ENCODE peak calls at places on chromosomes 7 and 10, in seven cellular contexts. F, Q, O, U, Y, E and Z are unnamed samples.

GRCh38 chr7:137476937-137477336 is 133.4 kb upstream of the PTN start:
- DNase-seq in F (no peak), Q (no peak), O (no peak), U (no peak), Y (no peak), E (no peak), Z (no peak)

GRCh38 chr10:44650576-44651394 is 260.4 kb upstream of the TMEM72 start:
- DNase-seq in F (no peak), Q (no peak), O (no peak), U (no peak), Y (no peak), E (peak), Z (no peak)

GRCh38 chr10:18005781-18006456 is 54.2 kb downstream of the SLC39A12 start:
- DNase-seq in F (no peak), Q (no peak), O (no peak), U (peak), Y (no peak), E (no peak), Z (no peak)

GRCh38 chr10:44874176-44874575 is 37.0 kb upstream of the TMEM72 start:
- DNase-seq in F (no peak), Q (peak), O (no peak), U (no peak), Y (no peak), E (no peak), Z (no peak)

GRCh38 chr10:90857635-90858488 is at the start of gene HTR7:
- DNase-seq in F (peak), Q (peak), O (peak), U (peak), Y (peak), E (peak), Z (peak)

GRCh38 chr10:110872984-110873569 is 1.3 kb downstream of the PDCD4 start:
- DNase-seq in F (no peak), Q (no peak), O (no peak), U (no peak), Y (no peak), E (no peak), Z (no peak)

GRCh38 chr10:7027913-7028808 is 382.7 kb downstream of the SFMBT2 start:
- DNase-seq in F (no peak), Q (no peak), O (no peak), U (peak), Y (no peak), E (no peak), Z (no peak)

GRCh38 chr10:114998993-114999392 is 61.0 kb downstream of the TRUB1 start:
- DNase-seq in F (no peak), Q (no peak), O (no peak), U (no peak), Y (no peak), E (no peak), Z (no peak)

GRCh38 chr10:118980135-118980865 is 49.2 kb upstream of the NANOS1 start:
- DNase-seq in F (no peak), Q (no peak), O (no peak), U (no peak), Y (no peak), E (no peak), Z (no peak)

GRCh38 chr7:137847418-137848050 is 760 bp upstream of the DGKI start:
- DNase-seq in F (peak), Q (no peak), O (no peak), U (no peak), Y (no peak), E (no peak), Z (no peak)

GRCh38 chr7:155814569-155815276 is 2.5 kb upstream of the SHH start:
- DNase-seq in F (no peak), Q (no peak), O (no peak), U (no peak), Y (no peak), E (no peak), Z (no peak)

GRCh38 chr7:154880512-154880911 is 122.4 kb downstream of the PAXIP1 start:
- DNase-seq in F (peak), Q (no peak), O (no peak), U (no peak), Y (no peak), E (no peak), Z (no peak)

GRCh38 chr7:9955138-9955537 is 1018.5 kb upstream of the PHF14 start:
- DNase-seq in F (no peak), Q (no peak), O (no peak), U (no peak), Y (no peak), E (no peak), Z (no peak)

GRCh38 chr7:22561895-22562593 is 62.1 kb upstream of the STEAP1B start:
- DNase-seq in F (no peak), Q (no peak), O (no peak), U (peak), Y (no peak), E (no peak), Z (no peak)

GRCh38 chr7:111083423-111083822 is 7.5 kb upstream of the LRRN3 start:
- DNase-seq in F (no peak), Q (no peak), O (peak), U (peak), Y (no peak), E (no peak), Z (no peak)

GRCh38 chr10:48614481-48615383 is 9.9 kb upstream of the ARHGAP22 start:
- DNase-seq in F (no peak), Q (no peak), O (no peak), U (peak), Y (no peak), E (no peak), Z (no peak)

GRCh38 chr10:69870591-69870990 is 68.9 kb downstream of the COL13A1 start:
- DNase-seq in F (no peak), Q (no peak), O (no peak), U (no peak), Y (no peak), E (no peak), Z (no peak)

GRCh38 chr10:128113026-128113425 is 13.2 kb downstream of the MKI67 start:
- DNase-seq in F (no peak), Q (no peak), O (no peak), U (no peak), Y (no peak), E (no peak), Z (no peak)

GRCh38 chr7:114413741-114414140 is 874 bp upstream of the FOXP2 start:
- DNase-seq in F (peak), Q (no peak), O (no peak), U (peak), Y (no peak), E (no peak), Z (no peak)

GRCh38 chr7:136870799-136871487 is 2.5 kb downstream of the CHRM2 start:
- DNase-seq in F (no peak), Q (no peak), O (no peak), U (peak), Y (no peak), E (peak), Z (peak)